ENCODE peak calls at places on chromosomes 12 and 14, in ten cellular contexts. Z is A549, Q is suprapubic skin, F is gastrocnemius medialis, D is stomach, T is tibial nerve, J is Peyer's patch, S is IMR-90, P is ovary, M is HCT116. H is an unnamed sample. For H3K4me1, the result is how much of the 10 kb centered on the place peaks cover.

GRCh38 chr12:12236896-12237295 is 29.9 kb downstream of the LRP6 start:
- DNase-seq in S (no peak), P (no peak), Z (no peak), Q (no peak), F (no peak), D (no peak), T (no peak), J (no peak), M (no peak), H (no peak)

GRCh38 chr12:132617135-132617701 is 1.4 kb upstream of the P2RX2 start:
- DNase-seq in F (no peak), Q (no peak), T (no peak), S (no peak), D (no peak), J (no peak), P (no peak), M (no peak), Z (no peak), H (no peak)

GRCh38 chr12:131894981-131895639 is 688 bp downstream of the ULK1 start:
- DNase-seq in S (no peak), T (no peak), D (peak), J (no peak), P (peak), F (no peak), M (no peak), Z (no peak), Q (peak), H (peak)

GRCh38 chr14:49940805-49941421 is 48.0 kb downstream of the ARF6 start:
- DNase-seq in J (peak), Q (no peak), P (no peak), D (no peak), F (no peak), S (peak), T (no peak), M (no peak), Z (no peak), H (no peak)

GRCh38 chr12:62720661-62721330 is 214.2 kb downstream of the PPM1H start:
- DNase-seq in T (peak), M (no peak), D (no peak), Z (no peak), F (peak), P (no peak), Q (no peak), J (no peak), S (peak), H (no peak)

GRCh38 chr12:68240079-68240478 is 13.3 kb downstream of the IL22 start:
- DNase-seq in T (no peak), J (no peak), P (no peak), S (peak), Q (no peak), F (no peak), D (no peak), M (no peak), Z (no peak), H (no peak)

GRCh38 chr12:27651201-27651600 is 45.0 kb upstream of the REP15 start:
- DNase-seq in M (no peak), T (no peak), S (peak), J (no peak), D (no peak), F (no peak), Z (no peak), P (no peak), Q (no peak), H (no peak)

GRCh38 chr12:110790301-110790700 is 47.6 kb upstream of the PPP1CC start:
- DNase-seq in P (no peak), Q (no peak), S (no peak), T (no peak), J (no peak), D (no peak), F (no peak), M (no peak), Z (no peak), H (no peak)

GRCh38 chr14:78593949-78594348 is 423.8 kb downstream of the NRXN3 start:
- DNase-seq in P (no peak), D (no peak), Q (no peak), T (no peak), Z (no peak), F (no peak), S (no peak), J (no peak), M (no peak), H (no peak)

GRCh38 chr14:71319646-71320045 is 412.4 kb downstream of the PCNX1 start:
- DNase-seq in P (no peak), D (no peak), Q (no peak), J (no peak), M (no peak), F (no peak), T (no peak), S (peak), Z (peak), H (no peak)

GRCh38 chr14:71321556-71322315 is 414.5 kb downstream of the PCNX1 start:
- DNase-seq in Q (no peak), S (peak), P (no peak), D (no peak), Z (peak), M (peak), F (no peak), T (peak), J (no peak), H (no peak)

GRCh38 chr14:71320734-71321555 is 413.7 kb downstream of the PCNX1 start:
- DNase-seq in M (no peak), F (no peak), Z (peak), S (peak), J (peak), Q (peak), P (peak), D (peak), T (peak), H (peak)

GRCh38 chr14:71318097-71318459 is 410.8 kb downstream of the PCNX1 start:
- DNase-seq in D (no peak), P (no peak), S (no peak), Z (no peak), M (no peak), T (no peak), F (no peak), J (no peak), Q (no peak), H (no peak)

DNA sequence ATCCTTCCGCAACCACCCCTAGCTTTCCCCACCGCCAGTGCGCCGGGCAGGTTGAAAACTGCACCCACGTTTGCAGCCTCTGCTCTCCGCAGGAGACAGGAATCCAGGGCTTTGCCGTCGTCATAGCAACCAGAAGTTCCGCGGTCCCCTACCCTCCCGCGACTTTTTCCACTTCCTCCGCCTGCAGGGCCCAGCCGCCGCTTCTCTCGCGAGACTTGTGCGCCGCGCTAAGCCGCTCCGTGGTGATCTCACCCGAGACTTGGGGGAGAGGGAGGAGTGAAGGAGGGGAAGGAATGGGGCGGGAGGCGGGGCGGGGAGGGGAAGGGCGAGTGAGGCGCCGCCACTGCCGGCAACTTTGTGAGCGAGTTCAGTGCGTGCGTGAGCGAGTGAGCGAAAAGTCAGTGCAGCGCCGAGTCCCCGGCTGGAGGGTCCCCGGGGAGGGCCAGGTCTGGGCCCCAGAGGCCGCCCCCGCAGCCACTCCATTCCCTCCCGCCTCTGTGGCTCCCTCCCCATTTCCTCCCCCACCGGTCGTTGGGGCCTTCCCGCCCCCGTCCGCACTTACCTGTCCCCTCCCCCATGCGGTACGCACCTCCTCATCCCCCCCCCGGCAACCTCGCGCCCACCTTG is 413.0 kb downstream of the PCNX1 start:
- DNase-seq in J (peak), S (peak), Z (peak), M (peak), F (peak), Q (peak), D (peak), T (peak), P (peak), H (peak)
- TF ChIP-seq POLR2A in J (peak), S (peak), Z (peak), M (peak), F (peak), Q (peak), D (peak), T (peak), P (peak), H (peak)

GRCh38 chr12:1607940-1608782 is 13.8 kb upstream of the FBXL14 start:
- DNase-seq in M (no peak), Z (no peak), D (no peak), Q (no peak), S (peak), P (no peak), J (no peak), T (no peak), F (no peak), H (no peak)

GRCh38 chr12:1603621-1604020 is 9.2 kb upstream of the FBXL14 start:
- DNase-seq in Z (no peak), D (no peak), M (no peak), J (no peak), F (no peak), Q (no peak), T (no peak), S (no peak), P (no peak), H (no peak)

GRCh38 chr12:1606021-1606622 is 11.7 kb upstream of the FBXL14 start:
- DNase-seq in D (peak), Q (peak), T (peak), F (peak), M (peak), J (peak), P (peak), Z (peak), S (peak), H (peak)

GRCh38 chr12:1604464-1604863 is 10.1 kb upstream of the FBXL14 start:
- DNase-seq in S (no peak), T (no peak), J (no peak), P (no peak), Q (no peak), Z (no peak), M (no peak), D (no peak), F (no peak), H (no peak)

GRCh38 chr12:1605129-1606020 is 11.0 kb upstream of the FBXL14 start:
- DNase-seq in D (peak), J (peak), S (peak), Z (peak), F (peak), Q (peak), M (peak), T (peak), P (peak), H (peak)
- H3K4me1 ChIP-seq in D (under half), J (under half), S (under half), Z (under half), F (under half), Q (under half), M (under half), T (half or more), P (under half), H (under half)

GRCh38 chr14:34538871-34539406 is 562 bp downstream of the EAPP start:
- DNase-seq in M (no peak), F (no peak), P (no peak), S (no peak), D (no peak), J (no peak), Q (no peak), T (no peak), Z (no peak), H (no peak)

GRCh38 chr14:34539407-34540180 is at the start of gene EAPP:
- DNase-seq in P (peak), Z (peak), M (peak), T (peak), Q (peak), D (peak), F (peak), S (peak), J (peak), H (peak)

GRCh38 chr14:34537677-34538009 is 1.9 kb downstream of the EAPP start:
- DNase-seq in F (no peak), Z (no peak), J (no peak), D (no peak), Q (no peak), P (no peak), S (no peak), M (no peak), T (no peak), H (no peak)

DNA sequence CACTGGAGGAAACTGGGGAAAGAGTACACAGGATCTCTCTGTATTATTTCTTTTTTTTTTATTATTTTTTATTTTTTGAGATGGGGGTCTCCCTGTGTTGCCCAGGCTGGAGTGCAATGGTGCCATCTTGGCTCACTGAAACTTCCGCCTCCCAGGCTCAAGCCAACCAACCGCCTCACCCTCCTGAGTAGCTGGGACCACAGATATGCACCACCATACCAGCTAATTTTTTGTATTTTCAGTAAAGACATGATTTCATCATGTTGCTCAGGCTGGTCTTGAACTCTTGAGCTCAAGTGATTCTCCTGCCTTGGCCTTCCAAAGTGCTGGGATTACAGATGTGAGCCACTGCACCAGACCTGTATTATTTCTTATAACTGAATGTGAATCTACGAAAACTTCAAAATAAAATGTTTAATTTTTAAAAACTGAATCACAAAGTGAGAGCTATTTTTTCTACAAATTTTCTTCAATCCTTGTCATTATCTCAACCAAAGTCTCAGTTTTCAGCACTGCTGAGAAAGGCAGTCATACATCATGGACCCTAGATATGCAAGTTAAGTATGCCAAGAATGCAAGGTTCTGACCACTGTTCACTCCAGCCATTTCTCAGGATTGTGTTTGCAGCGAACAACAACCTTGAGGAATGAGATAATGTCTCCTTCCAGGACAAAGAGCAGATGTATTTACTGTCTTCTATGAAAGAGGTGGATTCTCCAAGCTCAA is 2.4 kb downstream of the EAPP start:
- DNase-seq in Z (no peak), D (no peak), M (no peak), F (no peak), P (no peak), J (no peak), Q (no peak), S (peak), T (no peak), H (no peak)
- H3K4me3 ChIP-seq in Z (no peak), D (peak), M (no peak), F (no peak), P (no peak), J (peak), Q (no peak), S (no peak), T (no peak), H (no peak)

DNA sequence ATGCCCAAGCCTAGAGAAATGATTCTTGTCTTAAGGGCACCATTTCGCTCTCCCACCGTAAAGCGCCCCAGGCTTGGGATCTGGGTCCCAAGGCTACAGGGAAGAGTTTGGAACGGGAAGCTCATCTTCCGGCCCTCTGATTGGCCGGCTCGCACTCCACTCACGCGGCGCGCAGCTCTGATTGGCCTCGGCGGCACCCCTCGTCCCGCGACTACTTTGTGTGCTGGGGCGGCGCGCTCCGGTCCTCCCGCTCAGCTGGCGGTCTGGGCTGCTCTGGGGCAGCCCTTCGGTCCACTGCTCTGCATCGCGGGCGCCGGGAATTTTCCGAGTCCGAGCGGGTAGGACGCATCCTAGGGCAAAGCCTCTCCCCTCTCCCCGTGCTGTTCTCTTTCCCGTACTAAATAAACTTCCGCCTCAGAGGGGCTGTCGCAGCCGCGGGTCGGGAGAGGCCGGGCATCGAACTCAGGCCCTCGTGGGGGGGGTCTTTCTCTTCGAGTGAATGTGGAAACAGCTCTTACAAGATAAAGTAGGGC is 808 bp upstream of the FUT8 start:
- DNase-seq in J (peak), Z (peak), F (peak), M (peak), P (peak), T (peak), D (peak), S (peak), Q (peak), H (peak)
- TF ChIP-seq POLR2A in J (peak), Z (peak), F (peak), M (no peak), P (peak), T (peak), D (peak), S (no peak), Q (peak), H (peak)

GRCh38 chr14:70915415-70915814 is 8.2 kb downstream of the PCNX1 start:
- DNase-seq in T (no peak), F (no peak), D (no peak), M (no peak), Q (no peak), P (no peak), J (no peak), Z (no peak), S (no peak), H (no peak)
- H3K4me1 ChIP-seq in T (under half), F (under half), D (under half), M (under half), Q (under half), P (under half), J (under half), Z (under half), S (under half), H (under half)

DNA sequence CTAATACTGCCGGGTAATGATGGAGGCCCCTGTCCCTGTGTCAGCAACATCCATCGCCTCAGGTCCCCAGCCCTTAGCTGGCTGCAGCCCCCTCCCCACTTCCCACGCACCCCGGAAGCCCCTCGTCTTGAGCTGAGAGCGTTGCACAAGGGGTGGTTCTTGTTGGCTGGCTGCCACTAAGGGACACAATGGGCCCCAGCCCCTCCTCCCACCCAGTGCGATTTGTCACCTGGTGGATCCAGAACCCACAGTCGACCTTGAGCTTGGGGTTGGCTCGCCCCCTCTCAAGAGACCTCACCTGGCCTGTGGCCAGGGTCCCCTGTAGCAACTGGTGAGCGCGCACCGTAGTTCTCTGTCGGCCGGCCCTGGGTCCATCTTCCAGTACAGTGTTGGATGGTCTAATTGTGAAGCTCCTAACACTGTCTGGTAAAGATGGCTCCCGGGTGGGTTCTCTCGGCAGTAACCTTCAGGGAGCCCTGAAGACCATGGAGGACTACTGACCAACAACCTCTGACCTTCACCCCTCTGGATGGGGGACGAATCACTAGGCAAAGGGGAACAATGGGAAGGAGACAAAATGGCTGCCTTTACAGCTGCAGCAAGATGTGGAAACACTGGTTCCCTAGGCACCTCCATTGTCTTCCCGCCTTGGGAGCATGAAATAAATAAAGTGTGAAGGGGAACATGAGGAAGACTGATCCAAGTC is 6.6 kb downstream of the PHB2 start:
- DNase-seq in P (peak), F (no peak), Q (peak), T (no peak), S (no peak), D (no peak), J (no peak), Z (no peak), M (no peak), H (no peak)
- H3K4me3 ChIP-seq in P (peak), F (no peak), Q (peak), T (no peak), S (no peak), D (peak), J (peak), Z (no peak), M (peak), H (peak)

DNA sequence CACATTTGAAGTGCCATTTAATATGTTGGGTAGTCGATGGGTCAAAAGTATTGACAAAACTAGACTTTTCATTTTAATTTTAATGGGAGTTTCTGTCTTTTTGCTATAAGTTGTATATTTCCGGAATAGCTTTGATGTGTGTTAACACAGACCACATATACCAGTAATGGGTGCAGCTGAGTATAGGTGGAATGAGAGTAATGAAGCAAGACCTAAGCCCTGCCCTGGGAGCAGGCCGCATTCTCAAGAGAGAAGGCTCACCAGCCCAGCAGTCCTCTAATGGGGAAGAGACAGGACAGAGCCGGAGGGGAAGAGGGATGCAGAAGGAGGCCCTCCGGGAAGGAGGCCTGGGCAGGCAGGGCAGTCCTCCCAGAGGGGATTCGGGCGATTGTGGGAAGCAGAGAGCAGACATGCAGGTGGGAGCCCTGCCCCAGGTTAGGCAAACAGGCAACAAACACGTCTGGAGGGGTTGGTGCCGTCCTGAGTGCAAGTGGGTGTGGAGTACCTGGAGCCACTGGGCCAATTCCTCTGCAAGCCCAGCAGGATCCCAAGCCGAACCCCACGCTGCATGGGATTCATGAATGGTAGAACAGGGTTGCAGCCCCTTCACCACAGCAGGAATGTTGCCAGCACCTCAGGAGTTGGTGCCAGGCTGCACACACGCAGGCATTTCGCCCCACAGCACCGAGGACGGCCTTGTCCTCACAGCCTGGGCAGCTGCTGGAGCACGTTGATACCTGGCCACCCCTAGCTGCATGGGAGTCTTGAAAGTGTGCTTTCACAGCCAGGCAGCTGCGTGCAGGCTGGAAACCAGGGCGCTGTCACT is 7.8 kb downstream of the CKB start:
- DNase-seq in T (no peak), M (no peak), Z (no peak), Q (peak), F (no peak), S (no peak), P (peak), D (no peak), J (peak), H (no peak)
- TF ChIP-seq POLR2A in T (no peak), M (no peak), Z (no peak), Q (no peak), F (no peak), S (no peak), P (no peak), D (no peak), J (no peak), H (no peak)

GRCh38 chr12:109451400-109451799 is 25.7 kb downstream of the KCTD10 start:
- DNase-seq in J (no peak), F (no peak), S (no peak), M (no peak), D (no peak), P (no peak), Z (no peak), T (no peak), Q (no peak), H (no peak)
- H3K4me1 ChIP-seq in J (under half), F (under half), S (under half), M (under half), D (under half), P (under half), Z (under half), T (under half), Q (under half), H (under half)

DNA sequence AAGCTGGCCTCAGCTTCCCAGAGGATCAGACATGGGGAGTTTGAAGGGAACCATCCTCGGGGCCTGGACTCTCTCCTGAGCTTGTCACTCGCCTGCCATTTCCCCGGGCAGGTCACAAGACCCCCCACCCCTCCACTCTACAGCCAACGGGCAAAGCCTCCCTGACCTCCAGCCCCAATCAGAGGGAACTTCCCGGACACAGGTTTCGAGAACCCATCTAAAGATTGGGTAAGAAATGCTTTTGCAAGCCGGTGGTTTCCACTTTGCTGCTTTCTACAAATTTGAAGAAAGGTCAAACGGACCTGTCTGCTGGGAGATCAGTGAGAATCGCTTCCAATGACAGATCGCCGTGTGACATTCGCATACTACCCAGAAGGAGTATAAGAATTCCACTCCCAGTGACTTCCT is 89.6 kb downstream of the SCARB1 start:
- DNase-seq in P (no peak), F (no peak), D (no peak), Q (no peak), J (no peak), S (no peak), T (no peak), M (no peak), Z (no peak), H (no peak)
- H3K4me3 ChIP-seq in P (no peak), F (no peak), D (peak), Q (peak), J (no peak), S (no peak), T (peak), M (no peak), Z (no peak), H (no peak)